ENCODE peak calls at places on chromosome 13, in nine cellular contexts. One of them, this sample, is unnamed.

GRCh38 chr13:25971077-25971476 is 80.7 kb downstream of the SHISA2 start:
- DNase-seq in breast epithelium: no peak
- DNase-seq in stomach: no peak
- DNase-seq in A549: no peak
- DNase-seq in tibial nerve: no peak
- DNase-seq in HCT116: no peak
- DNase-seq in body of pancreas: no peak
- DNase-seq in Peyer's patch: no peak
- DNase-seq in transverse colon: no peak
- DNase-seq in this sample: no peak

GRCh38 chr13:48334534-48335127 is 31.1 kb downstream of the RB1 start:
- DNase-seq in stomach: no peak
- DNase-seq in transverse colon: no peak
- DNase-seq in Peyer's patch: no peak
- DNase-seq in tibial nerve: no peak
- DNase-seq in breast epithelium: no peak
- DNase-seq in body of pancreas: no peak
- DNase-seq in A549: peak; percentile 17
- DNase-seq in HCT116: peak; percentile 19
- DNase-seq in this sample: no peak

GRCh38 chr13:94330552-94331071 is 148.9 kb downstream of the DCT start:
- DNase-seq in transverse colon: no peak
- DNase-seq in breast epithelium: no peak
- DNase-seq in stomach: no peak
- DNase-seq in HCT116: no peak
- DNase-seq in A549: no peak
- DNase-seq in body of pancreas: no peak
- DNase-seq in Peyer's patch: no peak
- DNase-seq in tibial nerve: no peak
- DNase-seq in this sample: no peak

GRCh38 chr13:80047406-80047805 is 293.5 kb downstream of the SPRY2 start:
- DNase-seq in A549: no peak
- DNase-seq in breast epithelium: no peak
- DNase-seq in transverse colon: no peak
- DNase-seq in Peyer's patch: no peak
- DNase-seq in tibial nerve: no peak
- DNase-seq in HCT116: no peak
- DNase-seq in stomach: no peak
- DNase-seq in body of pancreas: peak; percentile 8
- DNase-seq in this sample: no peak

GRCh38 chr13:27665761-27666160 is 44.1 kb downstream of the POLR1D start:
- DNase-seq in HCT116: no peak
- DNase-seq in breast epithelium: peak; percentile 73
- DNase-seq in Peyer's patch: no peak
- DNase-seq in transverse colon: no peak
- DNase-seq in tibial nerve: no peak
- DNase-seq in body of pancreas: no peak
- DNase-seq in stomach: no peak
- DNase-seq in A549: no peak
- DNase-seq in this sample: no peak

GRCh38 chr13:103539265-103539664 is 473.0 kb upstream of the SLC10A2 start:
- DNase-seq in tibial nerve: no peak
- DNase-seq in stomach: no peak
- DNase-seq in body of pancreas: no peak
- DNase-seq in A549: no peak
- DNase-seq in HCT116: no peak
- DNase-seq in Peyer's patch: no peak
- DNase-seq in breast epithelium: no peak
- DNase-seq in transverse colon: no peak
- DNase-seq in this sample: no peak

GRCh38 chr13:29520671-29521070 is 74.8 kb downstream of the SLC7A1 start:
- DNase-seq in breast epithelium: no peak
- DNase-seq in transverse colon: no peak
- DNase-seq in A549: no peak
- DNase-seq in body of pancreas: no peak
- DNase-seq in stomach: no peak
- DNase-seq in Peyer's patch: no peak
- DNase-seq in tibial nerve: no peak
- DNase-seq in HCT116: no peak
- DNase-seq in this sample: no peak

GRCh38 chr13:104296301-104296700 is 1230.1 kb upstream of the SLC10A2 start:
- DNase-seq in A549: no peak
- DNase-seq in body of pancreas: no peak
- DNase-seq in tibial nerve: no peak
- DNase-seq in HCT116: no peak
- DNase-seq in breast epithelium: no peak
- DNase-seq in stomach: no peak
- DNase-seq in transverse colon: no peak
- DNase-seq in Peyer's patch: no peak
- DNase-seq in this sample: no peak

GRCh38 chr13:111153279-111153976 is 38.3 kb downstream of the ARHGEF7 start:
- DNase-seq in Peyer's patch: peak; percentile 88
- DNase-seq in tibial nerve: peak; percentile 87
- DNase-seq in HCT116: peak; percentile 75
- DNase-seq in body of pancreas: peak; percentile 92
- DNase-seq in breast epithelium: peak; percentile 91
- DNase-seq in A549: peak; percentile 90
- DNase-seq in transverse colon: peak; percentile 94
- DNase-seq in stomach: peak; percentile 92
- DNase-seq in this sample: peak; percentile 92

GRCh38 chr13:96089749-96090239 is at the start of gene HS6ST3:
- DNase-seq in Peyer's patch: no peak
- DNase-seq in transverse colon: no peak
- DNase-seq in breast epithelium: no peak
- DNase-seq in stomach: peak; percentile 73
- DNase-seq in A549: peak; percentile 16
- DNase-seq in body of pancreas: peak; percentile 88
- DNase-seq in HCT116: peak; percentile 10
- DNase-seq in tibial nerve: no peak
- DNase-seq in this sample: peak; percentile 40

GRCh38 chr13:44660050-44660449 is 83.9 kb upstream of the TSC22D1 start:
- DNase-seq in Peyer's patch: no peak
- DNase-seq in A549: no peak
- DNase-seq in breast epithelium: no peak
- DNase-seq in transverse colon: no peak
- DNase-seq in tibial nerve: no peak
- DNase-seq in body of pancreas: no peak
- DNase-seq in HCT116: no peak
- DNase-seq in stomach: no peak
- DNase-seq in this sample: no peak

DNA sequence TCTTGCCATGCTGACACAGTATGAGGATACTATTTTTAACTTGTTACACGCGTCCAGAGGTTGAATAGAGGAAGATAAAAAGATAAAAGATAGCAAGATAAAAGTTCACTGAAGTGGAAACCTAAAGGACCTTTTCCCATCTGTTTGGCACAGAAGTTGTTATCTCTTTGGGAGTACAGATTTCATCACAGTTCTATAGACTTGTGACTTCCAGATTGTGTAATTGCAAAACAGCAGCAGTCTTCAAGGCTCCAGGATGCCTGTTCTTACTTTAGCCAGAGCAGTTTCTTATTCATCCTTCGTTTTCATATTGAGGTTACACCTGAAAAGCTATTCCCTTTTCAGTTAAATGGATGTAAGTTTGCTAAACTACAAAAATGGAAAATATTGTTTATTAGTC is 369.3 kb downstream of the GPC5 start:
- DNase-seq in body of pancreas: no peak
- DNase-seq in breast epithelium: no peak
- DNase-seq in transverse colon: no peak
- DNase-seq in stomach: no peak
- DNase-seq in A549: no peak
- DNase-seq in Peyer's patch: no peak
- DNase-seq in HCT116: no peak
- DNase-seq in tibial nerve: no peak
- DNase-seq in this sample: no peak
- H3K4me1 ChIP-seq in body of pancreas: no peaks in the 10 kb centered on the region
- H3K4me1 ChIP-seq in breast epithelium: no peaks in the 10 kb centered on the region
- H3K4me1 ChIP-seq in transverse colon: no peaks in the 10 kb centered on the region
- H3K4me1 ChIP-seq in stomach: no peaks in the 10 kb centered on the region
- H3K4me1 ChIP-seq in A549: no peaks in the 10 kb centered on the region
- H3K4me1 ChIP-seq in Peyer's patch: no peaks in the 10 kb centered on the region
- H3K4me1 ChIP-seq in HCT116: no peaks in the 10 kb centered on the region
- H3K4me1 ChIP-seq in tibial nerve: no peaks in the 10 kb centered on the region
- H3K4me1 ChIP-seq in this sample: no peaks in the 10 kb centered on the region

DNA sequence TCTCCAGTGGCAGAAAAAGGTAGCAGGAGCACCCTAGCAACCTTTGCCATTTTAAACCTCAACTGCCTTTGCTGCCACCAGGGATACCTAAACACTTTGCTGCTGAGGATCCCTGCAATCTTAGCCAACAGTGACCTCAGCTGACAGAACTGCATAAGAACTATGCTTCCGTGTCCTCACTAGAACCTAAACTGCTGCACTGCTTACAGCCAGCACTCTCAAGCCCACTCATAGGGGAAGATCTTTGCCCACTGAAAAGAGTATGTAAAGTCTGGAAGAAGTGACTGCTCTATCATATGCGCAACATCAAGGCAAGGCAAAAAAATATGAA is 270.0 kb upstream of the PCDH20 start:
- DNase-seq in HCT116: peak; percentile 3
- DNase-seq in stomach: no peak
- DNase-seq in body of pancreas: no peak
- DNase-seq in Peyer's patch: no peak
- DNase-seq in transverse colon: no peak
- DNase-seq in breast epithelium: no peak
- DNase-seq in A549: peak; percentile 24
- DNase-seq in tibial nerve: no peak
- DNase-seq in this sample: no peak
- TF ChIP-seq CTCF in HCT116: peak; percentile 6
- TF ChIP-seq CTCF in stomach: no peak
- TF ChIP-seq CTCF in body of pancreas: no peak
- TF ChIP-seq CTCF in Peyer's patch: peak; percentile 55
- TF ChIP-seq CTCF in transverse colon: no peak
- TF ChIP-seq CTCF in breast epithelium: peak; percentile 37
- TF ChIP-seq CTCF in A549: no peak
- TF ChIP-seq CTCF in tibial nerve: no peak
- TF ChIP-seq CTCF in this sample: no peak

GRCh38 chr13:114063545-114064515 is 68.6 kb downstream of the RASA3 start:
- DNase-seq in stomach: peak; percentile 68
- DNase-seq in A549: peak; percentile 60
- DNase-seq in transverse colon: peak; percentile 66
- DNase-seq in tibial nerve: no peak
- DNase-seq in body of pancreas: peak; percentile 31
- DNase-seq in HCT116: no peak
- DNase-seq in breast epithelium: no peak
- DNase-seq in Peyer's patch: peak; percentile 44
- DNase-seq in this sample: peak; percentile 45
- TF ChIP-seq POLR2A in stomach: no peak
- TF ChIP-seq POLR2A in A549: peak; percentile 32
- TF ChIP-seq POLR2A in transverse colon: no peak
- TF ChIP-seq POLR2A in tibial nerve: no peak
- TF ChIP-seq POLR2A in body of pancreas: no peak
- TF ChIP-seq POLR2A in HCT116: no peak
- TF ChIP-seq POLR2A in breast epithelium: no peak
- TF ChIP-seq POLR2A in Peyer's patch: no peak
- TF ChIP-seq POLR2A in this sample: peak; percentile 21

DNA sequence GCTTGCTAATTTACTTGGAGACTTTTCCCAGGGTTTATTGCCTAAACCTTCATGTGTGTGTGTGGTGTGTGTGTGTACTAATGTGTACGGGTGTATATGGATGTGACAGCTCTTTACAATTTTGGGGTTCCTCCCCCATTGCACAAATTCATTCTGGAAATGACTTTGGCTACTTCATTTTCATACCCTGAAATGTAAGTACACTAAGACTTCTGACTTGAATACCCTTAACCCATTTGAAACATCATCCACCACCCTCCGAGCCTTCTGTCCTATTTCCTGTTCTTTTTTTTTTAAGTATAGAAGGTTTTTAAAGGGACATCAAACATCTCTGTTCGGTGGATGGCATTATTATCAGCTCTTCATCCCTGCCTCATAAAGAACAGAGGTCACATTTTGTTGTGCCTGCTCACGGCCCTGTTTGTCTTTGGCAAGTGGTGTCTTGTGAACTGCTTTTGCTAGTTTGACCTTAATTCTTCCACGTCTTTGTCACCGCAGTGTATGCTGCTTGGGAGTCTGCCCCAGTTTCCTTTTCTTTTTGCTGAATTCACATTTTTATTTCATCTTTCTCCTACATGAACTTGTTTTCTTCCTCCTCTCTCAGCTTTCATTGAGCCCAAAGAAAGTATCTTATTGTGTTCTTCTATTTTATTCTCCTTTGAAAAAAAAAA is 228.3 kb downstream of the FOXO1 start:
- DNase-seq in A549: no peak
- DNase-seq in HCT116: no peak
- DNase-seq in body of pancreas: no peak
- DNase-seq in breast epithelium: no peak
- DNase-seq in Peyer's patch: no peak
- DNase-seq in transverse colon: no peak
- DNase-seq in stomach: no peak
- DNase-seq in tibial nerve: no peak
- DNase-seq in this sample: no peak
- H3K4me1 ChIP-seq in A549: peaks cover 9% of the 10 kb centered on the region
- H3K4me1 ChIP-seq in HCT116: no peaks in the 10 kb centered on the region
- H3K4me1 ChIP-seq in body of pancreas: peaks cover 49% of the 10 kb centered on the region
- H3K4me1 ChIP-seq in breast epithelium: no peaks in the 10 kb centered on the region
- H3K4me1 ChIP-seq in Peyer's patch: peaks cover 11% of the 10 kb centered on the region
- H3K4me1 ChIP-seq in transverse colon: peaks cover 18% of the 10 kb centered on the region
- H3K4me1 ChIP-seq in stomach: peaks cover 7% of the 10 kb centered on the region
- H3K4me1 ChIP-seq in tibial nerve: peaks cover 23% of the 10 kb centered on the region
- H3K4me1 ChIP-seq in this sample: peaks cover 54% of the 10 kb centered on the region

GRCh38 chr13:108728370-108728769 is 99.0 kb downstream of the MYO16 start:
- DNase-seq in tibial nerve: no peak
- DNase-seq in HCT116: peak; percentile 77
- DNase-seq in body of pancreas: no peak
- DNase-seq in breast epithelium: no peak
- DNase-seq in Peyer's patch: no peak
- DNase-seq in stomach: no peak
- DNase-seq in A549: peak; percentile 36
- DNase-seq in transverse colon: no peak
- DNase-seq in this sample: no peak
- TF ChIP-seq CTCF in tibial nerve: no peak
- TF ChIP-seq CTCF in HCT116: peak; percentile 79
- TF ChIP-seq CTCF in body of pancreas: no peak
- TF ChIP-seq CTCF in breast epithelium: no peak
- TF ChIP-seq CTCF in Peyer's patch: no peak
- TF ChIP-seq CTCF in stomach: no peak
- TF ChIP-seq CTCF in A549: no peak
- TF ChIP-seq CTCF in transverse colon: no peak
- TF ChIP-seq CTCF in this sample: no peak

GRCh38 chr13:102441085-102441484 is 39.2 kb upstream of the FGF14 start:
- DNase-seq in HCT116: no peak
- DNase-seq in A549: no peak
- DNase-seq in body of pancreas: no peak
- DNase-seq in transverse colon: no peak
- DNase-seq in tibial nerve: no peak
- DNase-seq in breast epithelium: no peak
- DNase-seq in stomach: no peak
- DNase-seq in Peyer's patch: no peak
- DNase-seq in this sample: no peak
- TF ChIP-seq POLR2A in HCT116: no peak
- TF ChIP-seq POLR2A in A549: no peak
- TF ChIP-seq POLR2A in body of pancreas: no peak
- TF ChIP-seq POLR2A in transverse colon: no peak
- TF ChIP-seq POLR2A in tibial nerve: no peak
- TF ChIP-seq POLR2A in breast epithelium: no peak
- TF ChIP-seq POLR2A in stomach: no peak
- TF ChIP-seq POLR2A in Peyer's patch: no peak
- TF ChIP-seq POLR2A in this sample: no peak